ENCODE peak calls at places on chromosomes 13 and 19, in eight cellular contexts. T is foreskin fibroblast; N is RPMI8226; L is effector memory CD4-positive, alpha-beta T cell; M is stimulated activated CD8-positive, alpha-beta memory T cell treated with anti-CD3 and anti-CD28 coated beads, Interleukin-4, amount 100 ng/mL, for 1 hour; Y is ACHN; D is uterus; S is ELR. B is an unnamed sample.

GRCh38 chr13:48184260-48184659 is 48.7 kb upstream of the ITM2B start:
- DNase-seq in N (no peak), S (no peak), L (no peak), Y (no peak), T (no peak), D (no peak), M (no peak), B (no peak)

GRCh38 chr19:46626441-46626840 is 1.6 kb upstream of the PTGIR start:
- DNase-seq in M (no peak), T (no peak), Y (no peak), D (no peak), N (no peak), S (no peak), L (no peak), B (no peak)

GRCh38 chr13:76791290-76791664 is 94.9 kb downstream of the KCTD12 start:
- DNase-seq in L (no peak), S (peak; percentile 37), Y (no peak), T (peak; percentile 16), D (no peak), M (no peak), N (no peak), B (no peak)

GRCh38 chr19:28519950-28520861 is 692.7 kb downstream of the UQCRFS1 start:
- DNase-seq in T (no peak), M (no peak), Y (no peak), D (no peak), L (no peak), S (peak; percentile 9), N (no peak), B (no peak)

GRCh38 chr13:112444001-112444311 is 67.8 kb downstream of the SPACA7 start:
- DNase-seq in S (peak; percentile 55), D (no peak), T (peak; percentile 72), L (no peak), M (no peak), N (peak; percentile 67), Y (peak; percentile 54), B (peak; percentile 50)

GRCh38 chr19:5515737-5516136 is 52.0 kb downstream of the TINCR start:
- DNase-seq in M (no peak), Y (no peak), T (no peak), L (no peak), D (no peak), S (no peak), N (no peak), B (no peak)

GRCh38 chr19:11138659-11139526 is 16.7 kb downstream of the SPC24 start:
- DNase-seq in M (no peak), N (peak; percentile 43), S (peak; percentile 86), L (no peak), D (peak; percentile 89), Y (peak; percentile 81), T (peak; percentile 95), B (peak; percentile 87)

GRCh38 chr19:12723643-12724426 is at the start of gene TNPO2:
- DNase-seq in N (peak; percentile 83), S (peak; percentile 84), D (peak; percentile 46), M (no peak), Y (peak; percentile 67), T (peak; percentile 83), L (peak; percentile 26), B (peak; percentile 74)

GRCh38 chr13:111638233-111638632 is 317.8 kb downstream of the TEX29 start:
- DNase-seq in T (no peak), L (no peak), N (no peak), Y (no peak), M (no peak), D (no peak), S (no peak), B (no peak)

GRCh38 chr19:15101479-15102082 is 5.6 kb upstream of the SYDE1 start:
- DNase-seq in L (no peak), N (peak; percentile 62), D (no peak), Y (peak; percentile 41), S (peak; percentile 56), T (peak; percentile 60), M (no peak), B (peak; percentile 48)

GRCh38 chr13:110340812-110341444 is 33.8 kb downstream of the COL4A2 start:
- DNase-seq in T (peak; percentile 73), D (peak; percentile 93), M (peak; percentile 3), L (peak; percentile 5), S (peak; percentile 88), Y (no peak), N (no peak), B (no peak)

GRCh38 chr19:3450796-3451411 is 29.4 kb downstream of the SMIM24 start:
- DNase-seq in Y (peak; percentile 98), T (peak; percentile 99), M (no peak), D (peak; percentile 93), N (peak; percentile 63), S (peak; percentile 100), L (no peak), B (peak; percentile 67)

GRCh38 chr13:80000679-80001509 is 340.0 kb downstream of the SPRY2 start:
- DNase-seq in D (no peak), N (no peak), M (no peak), T (no peak), S (no peak), L (no peak), Y (no peak), B (no peak)

GRCh38 chr19:3310711-3311110 is 55.7 kb upstream of the NFIC start:
- DNase-seq in N (no peak), S (no peak), Y (no peak), M (no peak), D (no peak), L (no peak), T (no peak), B (no peak)

GRCh38 chr13:65966991-65967451 is 1263.1 kb downstream of the PCDH9 start:
- DNase-seq in M (no peak), L (no peak), S (peak; percentile 85), D (no peak), T (peak; percentile 43), N (peak; percentile 11), Y (peak; percentile 67), B (peak; percentile 10)

GRCh38 chr13:23703241-23703640 is 133.0 kb downstream of the TNFRSF19 start:
- DNase-seq in L (no peak), N (no peak), S (no peak), Y (no peak), D (no peak), M (no peak), T (peak; percentile 52), B (no peak)

GRCh38 chr13:51425410-51426042 is 27.3 kb downstream of the INTS6 start:
- DNase-seq in L (no peak), S (no peak), T (peak; percentile 70), Y (no peak), N (no peak), M (no peak), D (no peak), B (no peak)

GRCh38 chr13:113815151-113816058 is 48.5 kb downstream of the GAS6 start:
- DNase-seq in D (no peak), Y (no peak), T (peak; percentile 45), M (no peak), S (no peak), N (peak; percentile 47), L (no peak), B (no peak)

GRCh38 chr13:72004975-72005374 is 138.0 kb upstream of the DACH1 start:
- DNase-seq in N (no peak), D (no peak), S (peak; percentile 29), L (no peak), T (peak; percentile 43), M (no peak), Y (no peak), B (no peak)

GRCh38 chr13:28493740-28494536 is 990 bp downstream of the FLT1 start:
- DNase-seq in N (no peak), L (no peak), M (no peak), T (peak; percentile 57), D (no peak), S (peak; percentile 47), Y (no peak), B (no peak)

GRCh38 chr19:19587776-19588175 is 30.7 kb downstream of the PBX4 start:
- DNase-seq in Y (no peak), L (no peak), D (no peak), S (no peak), T (no peak), M (no peak), N (no peak), B (no peak)

GRCh38 chr13:77827350-77827749 is 91.3 kb downstream of the EDNRB start:
- DNase-seq in D (no peak), Y (no peak), N (no peak), S (no peak), L (no peak), M (no peak), T (no peak), B (no peak)

GRCh38 chr13:46905249-46905648 is 8.4 kb upstream of the HTR2A start:
- DNase-seq in D (no peak), L (no peak), N (no peak), M (no peak), T (peak; percentile 56), Y (no peak), S (peak; percentile 49), B (peak; percentile 5)

GRCh38 chr13:73341748-73342147 is 282.9 kb downstream of the KLF5 start:
- DNase-seq in T (peak; percentile 66), L (no peak), N (no peak), D (no peak), S (peak; percentile 74), Y (no peak), M (no peak), B (no peak)

GRCh38 chr13:76533251-76533650 is 353.0 kb downstream of the KCTD12 start:
- DNase-seq in M (no peak), N (no peak), D (no peak), L (no peak), T (peak; percentile 26), S (peak; percentile 32), Y (no peak), B (no peak)

GRCh38 chr19:9323557-9323918 is 441 bp upstream of the ZNF559 start:
- DNase-seq in S (peak; percentile 81), D (peak; percentile 76), Y (peak; percentile 83), N (peak; percentile 72), T (peak; percentile 89), M (peak; percentile 9), L (no peak), B (peak; percentile 79)

GRCh38 chr13:94312511-94313191 is 166.8 kb downstream of the DCT start:
- DNase-seq in T (no peak), N (no peak), Y (no peak), M (no peak), D (no peak), L (no peak), S (no peak), B (no peak)

GRCh38 chr13:71854401-71854800 is 12.6 kb downstream of the DACH1 start:
- DNase-seq in M (no peak), Y (no peak), N (no peak), S (no peak), D (no peak), L (no peak), T (no peak), B (no peak)

GRCh38 chr19:8302734-8303133 is 5.4 kb downstream of the CD320 start:
- DNase-seq in D (no peak), S (no peak), T (no peak), Y (no peak), N (no peak), L (no peak), M (no peak), B (no peak)

GRCh38 chr13:94968757-94969086 is 256.4 kb upstream of the SOX21 start:
- DNase-seq in N (no peak), M (no peak), Y (no peak), L (no peak), T (no peak), D (no peak), S (no peak), B (no peak)

GRCh38 chr13:92574499-92574898 is 652.1 kb upstream of the GPC6 start:
- DNase-seq in M (no peak), S (no peak), D (no peak), T (no peak), L (no peak), N (no peak), Y (no peak), B (no peak)

GRCh38 chr19:20423381-20424207 is 142.0 kb downstream of the ZNF737 start:
- DNase-seq in D (peak; percentile 54), M (no peak), L (peak; percentile 7), N (peak; percentile 57), T (peak; percentile 74), S (peak; percentile 69), Y (no peak), B (no peak)

B was measured in A549.